ENCODE peak calls at places on chromosomes 5 and 9, in six cellular contexts. One of them, this sample, is unnamed.
A peak's percentile ranks its signal among the peaks of the same experiment; 100 is the strongest.

GRCh38 chr5:14413331-14413750 is 168.3 kb upstream of the OTULINL start:
- DNase-seq in heart left ventricle: no peak
- DNase-seq in OCI-LY7: no peak
- DNase-seq in AG09309: no peak
- DNase-seq in fibroblast of the aortic adventitia: no peak
- DNase-seq in WERI-Rb-1: no peak
- DNase-seq in this sample: no peak

GRCh38 chr9:91500509-91501011 is 76.9 kb upstream of the NFIL3 start:
- DNase-seq in heart left ventricle: no peak
- DNase-seq in OCI-LY7: no peak
- DNase-seq in AG09309: peak; percentile 68
- DNase-seq in fibroblast of the aortic adventitia: peak; percentile 89
- DNase-seq in WERI-Rb-1: no peak
- DNase-seq in this sample: no peak

GRCh38 chr5:10503997-10504761 is 59.7 kb upstream of the ANKRD33B start:
- DNase-seq in heart left ventricle: no peak
- DNase-seq in OCI-LY7: no peak
- DNase-seq in AG09309: no peak
- DNase-seq in fibroblast of the aortic adventitia: no peak
- DNase-seq in WERI-Rb-1: no peak
- DNase-seq in this sample: no peak

GRCh38 chr5:111703662-111704061 is 53.3 kb downstream of the NREP start:
- DNase-seq in heart left ventricle: no peak
- DNase-seq in OCI-LY7: peak; percentile 93
- DNase-seq in AG09309: no peak
- DNase-seq in fibroblast of the aortic adventitia: no peak
- DNase-seq in WERI-Rb-1: no peak
- DNase-seq in this sample: peak; percentile 35

GRCh38 chr5:52710972-52711596 is 76.6 kb upstream of the ITGA1 start:
- DNase-seq in heart left ventricle: no peak
- DNase-seq in OCI-LY7: no peak
- DNase-seq in AG09309: no peak
- DNase-seq in fibroblast of the aortic adventitia: no peak
- DNase-seq in WERI-Rb-1: no peak
- DNase-seq in this sample: no peak

GRCh38 chr9:16653491-16654407 is 216.7 kb downstream of the BNC2 start:
- DNase-seq in heart left ventricle: peak; percentile 28
- DNase-seq in OCI-LY7: no peak
- DNase-seq in AG09309: no peak
- DNase-seq in fibroblast of the aortic adventitia: peak; percentile 42
- DNase-seq in WERI-Rb-1: peak; percentile 38
- DNase-seq in this sample: no peak

GRCh38 chr5:89255845-89256463 is 373.0 kb upstream of the MEF2C start:
- DNase-seq in heart left ventricle: no peak
- DNase-seq in OCI-LY7: peak; percentile 33
- DNase-seq in AG09309: peak; percentile 35
- DNase-seq in fibroblast of the aortic adventitia: peak; percentile 68
- DNase-seq in WERI-Rb-1: no peak
- DNase-seq in this sample: no peak

GRCh38 chr9:131096490-131097258 is at the start of gene AIF1L:
- DNase-seq in heart left ventricle: no peak
- DNase-seq in OCI-LY7: no peak
- DNase-seq in AG09309: no peak
- DNase-seq in fibroblast of the aortic adventitia: no peak
- DNase-seq in WERI-Rb-1: peak; percentile 74
- DNase-seq in this sample: peak; percentile 80

GRCh38 chr5:112604741-112605390 is 132.8 kb upstream of the APC start:
- DNase-seq in heart left ventricle: no peak
- DNase-seq in OCI-LY7: peak; percentile 69
- DNase-seq in AG09309: no peak
- DNase-seq in fibroblast of the aortic adventitia: no peak
- DNase-seq in WERI-Rb-1: no peak
- DNase-seq in this sample: peak; percentile 11

DNA sequence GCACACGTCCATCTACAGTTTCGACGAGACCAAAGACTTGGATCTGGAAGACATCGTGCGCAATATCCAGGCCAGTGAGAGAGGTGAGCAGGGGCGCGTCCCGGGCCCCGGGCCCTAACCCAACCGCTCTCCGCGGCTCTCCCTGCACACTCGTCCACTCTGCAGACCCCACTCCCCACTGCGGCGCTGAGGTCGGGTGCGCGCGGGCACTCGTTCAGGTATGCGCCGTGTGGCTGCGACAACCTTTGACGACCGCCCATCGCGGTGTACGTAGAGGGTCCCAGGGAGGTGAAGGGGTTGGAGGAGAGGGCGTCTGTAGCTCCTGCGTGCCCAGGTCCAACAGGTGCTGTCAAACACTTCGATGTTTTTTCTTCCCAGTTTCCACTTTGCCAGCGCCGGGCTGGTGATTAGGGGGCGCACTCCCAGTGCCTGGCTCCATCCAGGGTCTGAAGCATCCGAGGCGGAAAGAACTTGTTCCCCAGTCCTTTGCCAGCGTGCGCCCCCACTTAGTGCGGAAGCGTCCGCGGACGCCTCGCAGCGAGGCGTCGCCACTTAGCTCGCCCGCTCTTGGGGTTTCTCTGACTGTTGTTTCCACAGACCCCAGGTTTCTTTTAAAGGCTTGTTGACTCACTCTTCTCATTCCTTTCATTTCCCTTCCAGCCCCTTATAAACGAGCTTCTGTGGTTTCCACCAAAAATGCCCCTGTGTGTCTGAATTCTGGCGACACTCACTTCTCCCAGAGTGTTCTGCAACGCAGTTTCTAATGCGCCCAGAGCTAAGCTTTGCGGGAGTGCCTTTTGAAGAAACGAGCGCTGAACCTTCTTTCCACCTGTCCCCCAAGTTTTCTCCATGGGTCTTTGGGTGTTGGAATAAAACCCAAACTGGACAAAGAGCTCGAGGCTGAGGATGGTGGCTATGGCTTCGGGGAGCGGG is 1.6 kb downstream of the NPR3 start:
- DNase-seq in heart left ventricle: no peak
- DNase-seq in OCI-LY7: no peak
- DNase-seq in AG09309: no peak
- DNase-seq in fibroblast of the aortic adventitia: peak; percentile 57
- DNase-seq in WERI-Rb-1: no peak
- DNase-seq in this sample: peak; percentile 23
- TF ChIP-seq CTCF in heart left ventricle: no peak
- TF ChIP-seq CTCF in OCI-LY7: no peak
- TF ChIP-seq CTCF in AG09309: peak; percentile 53
- TF ChIP-seq CTCF in fibroblast of the aortic adventitia: peak; percentile 44
- TF ChIP-seq CTCF in WERI-Rb-1: no peak
- TF ChIP-seq CTCF in this sample: no peak

GRCh38 chr5:133907075-133907474 is 61.4 kb downstream of the C5orf15 start:
- DNase-seq in heart left ventricle: peak; percentile 79
- DNase-seq in OCI-LY7: no peak
- DNase-seq in AG09309: no peak
- DNase-seq in fibroblast of the aortic adventitia: no peak
- DNase-seq in WERI-Rb-1: no peak
- DNase-seq in this sample: no peak

GRCh38 chr5:133905494-133905893 is 62.9 kb downstream of the C5orf15 start:
- DNase-seq in heart left ventricle: no peak
- DNase-seq in OCI-LY7: no peak
- DNase-seq in AG09309: no peak
- DNase-seq in fibroblast of the aortic adventitia: no peak
- DNase-seq in WERI-Rb-1: no peak
- DNase-seq in this sample: no peak

GRCh38 chr5:133909584-133909983 is 58.8 kb downstream of the C5orf15 start:
- DNase-seq in heart left ventricle: no peak
- DNase-seq in OCI-LY7: no peak
- DNase-seq in AG09309: no peak
- DNase-seq in fibroblast of the aortic adventitia: no peak
- DNase-seq in WERI-Rb-1: no peak
- DNase-seq in this sample: no peak

GRCh38 chr5:133904641-133905040 is 63.8 kb downstream of the C5orf15 start:
- DNase-seq in heart left ventricle: no peak
- DNase-seq in OCI-LY7: no peak
- DNase-seq in AG09309: no peak
- DNase-seq in fibroblast of the aortic adventitia: no peak
- DNase-seq in WERI-Rb-1: no peak
- DNase-seq in this sample: no peak

GRCh38 chr5:133906303-133906702 is 62.1 kb downstream of the C5orf15 start:
- DNase-seq in heart left ventricle: no peak
- DNase-seq in OCI-LY7: peak; percentile 73
- DNase-seq in AG09309: no peak
- DNase-seq in fibroblast of the aortic adventitia: no peak
- DNase-seq in WERI-Rb-1: no peak
- DNase-seq in this sample: no peak
- TF ChIP-seq CTCF in heart left ventricle: no peak
- TF ChIP-seq CTCF in OCI-LY7: peak; percentile 73
- TF ChIP-seq CTCF in AG09309: no peak
- TF ChIP-seq CTCF in fibroblast of the aortic adventitia: no peak
- TF ChIP-seq CTCF in WERI-Rb-1: no peak
- TF ChIP-seq CTCF in this sample: no peak

GRCh38 chr9:119284118-119284517 is 85.1 kb downstream of the BRINP1 start:
- DNase-seq in heart left ventricle: no peak
- DNase-seq in OCI-LY7: no peak
- DNase-seq in AG09309: no peak
- DNase-seq in fibroblast of the aortic adventitia: no peak
- DNase-seq in WERI-Rb-1: peak; percentile 40
- DNase-seq in this sample: no peak
- TF ChIP-seq CTCF in heart left ventricle: no peak
- TF ChIP-seq CTCF in OCI-LY7: peak; percentile 48
- TF ChIP-seq CTCF in AG09309: no peak
- TF ChIP-seq CTCF in fibroblast of the aortic adventitia: no peak
- TF ChIP-seq CTCF in WERI-Rb-1: peak; percentile 72
- TF ChIP-seq CTCF in this sample: no peak

GRCh38 chr5:13354611-13355010 is 589.9 kb downstream of the DNAH5 start:
- DNase-seq in heart left ventricle: no peak
- DNase-seq in OCI-LY7: no peak
- DNase-seq in AG09309: no peak
- DNase-seq in fibroblast of the aortic adventitia: peak; percentile 25
- DNase-seq in WERI-Rb-1: no peak
- DNase-seq in this sample: no peak

GRCh38 chr5:13356226-13356625 is 588.3 kb downstream of the DNAH5 start:
- DNase-seq in heart left ventricle: no peak
- DNase-seq in OCI-LY7: no peak
- DNase-seq in AG09309: no peak
- DNase-seq in fibroblast of the aortic adventitia: peak; percentile 11
- DNase-seq in WERI-Rb-1: no peak
- DNase-seq in this sample: no peak

GRCh38 chr5:13359326-13359725 is 585.2 kb downstream of the DNAH5 start:
- DNase-seq in heart left ventricle: no peak
- DNase-seq in OCI-LY7: no peak
- DNase-seq in AG09309: peak; percentile 17
- DNase-seq in fibroblast of the aortic adventitia: peak; percentile 52
- DNase-seq in WERI-Rb-1: no peak
- DNase-seq in this sample: no peak

GRCh38 chr5:13357937-13358336 is 586.6 kb downstream of the DNAH5 start:
- DNase-seq in heart left ventricle: no peak
- DNase-seq in OCI-LY7: no peak
- DNase-seq in AG09309: no peak
- DNase-seq in fibroblast of the aortic adventitia: no peak
- DNase-seq in WERI-Rb-1: no peak
- DNase-seq in this sample: no peak
- TF ChIP-seq CTCF in heart left ventricle: no peak
- TF ChIP-seq CTCF in OCI-LY7: no peak
- TF ChIP-seq CTCF in AG09309: no peak
- TF ChIP-seq CTCF in fibroblast of the aortic adventitia: no peak
- TF ChIP-seq CTCF in WERI-Rb-1: no peak
- TF ChIP-seq CTCF in this sample: no peak

GRCh38 chr9:71765693-71766092 is 2.6 kb downstream of the CEMIP2 start:
- DNase-seq in heart left ventricle: no peak
- DNase-seq in OCI-LY7: no peak
- DNase-seq in AG09309: no peak
- DNase-seq in fibroblast of the aortic adventitia: peak; percentile 32
- DNase-seq in WERI-Rb-1: no peak
- DNase-seq in this sample: no peak

GRCh38 chr9:71767421-71768321 is 642 bp downstream of the CEMIP2 start:
- DNase-seq in heart left ventricle: no peak
- DNase-seq in OCI-LY7: no peak
- DNase-seq in AG09309: no peak
- DNase-seq in fibroblast of the aortic adventitia: peak; percentile 36
- DNase-seq in WERI-Rb-1: peak; percentile 58
- DNase-seq in this sample: no peak

GRCh38 chr9:71766663-71767062 is 1.6 kb downstream of the CEMIP2 start:
- DNase-seq in heart left ventricle: no peak
- DNase-seq in OCI-LY7: no peak
- DNase-seq in AG09309: no peak
- DNase-seq in fibroblast of the aortic adventitia: no peak
- DNase-seq in WERI-Rb-1: no peak
- DNase-seq in this sample: peak; percentile 35

GRCh38 chr9:71769175-71770165 is 1.2 kb upstream of the CEMIP2 start:
- DNase-seq in heart left ventricle: peak; percentile 85
- DNase-seq in OCI-LY7: peak; percentile 81
- DNase-seq in AG09309: no peak
- DNase-seq in fibroblast of the aortic adventitia: peak; percentile 75
- DNase-seq in WERI-Rb-1: peak; percentile 63
- DNase-seq in this sample: peak; percentile 34

GRCh38 chr9:71768388-71769174 is at the start of gene CEMIP2:
- DNase-seq in heart left ventricle: peak; percentile 92
- DNase-seq in OCI-LY7: peak; percentile 88
- DNase-seq in AG09309: peak; percentile 64
- DNase-seq in fibroblast of the aortic adventitia: peak; percentile 85
- DNase-seq in WERI-Rb-1: peak; percentile 86
- DNase-seq in this sample: peak; percentile 89
- TF ChIP-seq CTCF in heart left ventricle: peak; percentile 36
- TF ChIP-seq CTCF in OCI-LY7: no peak
- TF ChIP-seq CTCF in AG09309: peak; percentile 25
- TF ChIP-seq CTCF in fibroblast of the aortic adventitia: peak; percentile 18
- TF ChIP-seq CTCF in WERI-Rb-1: peak; percentile 83
- TF ChIP-seq CTCF in this sample: peak; percentile 78

DNA sequence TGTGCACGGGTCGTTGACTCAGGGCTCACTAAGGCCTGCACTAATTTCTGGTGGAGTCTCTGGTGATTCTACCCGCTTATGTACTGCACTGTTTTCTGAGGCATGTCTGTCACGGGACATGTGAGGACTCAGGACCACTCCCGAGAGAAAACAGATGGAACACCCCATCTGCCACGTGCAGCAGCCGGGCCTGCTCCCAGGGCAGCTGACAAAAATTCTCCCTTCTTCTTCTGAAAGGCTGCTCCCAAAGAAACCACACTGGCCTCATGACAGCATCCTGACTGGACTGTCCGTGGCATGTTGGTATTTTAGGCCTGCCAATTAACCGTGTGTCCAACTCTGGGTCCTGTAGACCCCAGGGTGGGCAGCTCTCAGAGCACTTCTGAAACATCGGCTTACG is 39.1 kb downstream of the FAM240B start:
- DNase-seq in heart left ventricle: no peak
- DNase-seq in OCI-LY7: no peak
- DNase-seq in AG09309: no peak
- DNase-seq in fibroblast of the aortic adventitia: no peak
- DNase-seq in WERI-Rb-1: peak; percentile 24
- DNase-seq in this sample: no peak
- TF ChIP-seq CTCF in heart left ventricle: no peak
- TF ChIP-seq CTCF in OCI-LY7: no peak
- TF ChIP-seq CTCF in AG09309: no peak
- TF ChIP-seq CTCF in fibroblast of the aortic adventitia: no peak
- TF ChIP-seq CTCF in WERI-Rb-1: no peak
- TF ChIP-seq CTCF in this sample: no peak

GRCh38 chr9:113675475-113675941 is 200.6 kb upstream of the ZNF618 start:
- DNase-seq in heart left ventricle: peak; percentile 85
- DNase-seq in OCI-LY7: no peak
- DNase-seq in AG09309: peak; percentile 89
- DNase-seq in fibroblast of the aortic adventitia: peak; percentile 99
- DNase-seq in WERI-Rb-1: no peak
- DNase-seq in this sample: no peak
- TF ChIP-seq CTCF in heart left ventricle: no peak
- TF ChIP-seq CTCF in OCI-LY7: no peak
- TF ChIP-seq CTCF in AG09309: no peak
- TF ChIP-seq CTCF in fibroblast of the aortic adventitia: peak; percentile 16
- TF ChIP-seq CTCF in WERI-Rb-1: no peak
- TF ChIP-seq CTCF in this sample: no peak

This sample was measured in GM13977.